ENCODE peak calls at places on chromosome 13, in four cellular contexts. Z, X, M and U are unnamed samples.
A peak's percentile ranks its signal among the peaks of the same experiment; 100 is the strongest.

GRCh38 chr13:27678306-27679040 is 56.8 kb downstream of the POLR1D start:
- DNase-seq in M (no peak), Z (no peak), X (no peak), U (no peak)

GRCh38 chr13:27792393-27793218 is at the start of gene GSX1:
- DNase-seq in Z (peak; percentile 55), X (peak; percentile 20), M (peak; percentile 85), U (no peak)

GRCh38 chr13:32501058-32501457 is 37.5 kb downstream of the N4BP2L2 start:
- DNase-seq in Z (no peak), M (no peak), X (no peak), U (no peak)

GRCh38 chr13:26920614-26921355 is 160.2 kb upstream of the GPR12 start:
- DNase-seq in X (no peak), Z (no peak), M (no peak), U (no peak)

GRCh38 chr13:42487221-42487620 is 86.7 kb upstream of the TNFSF11 start:
- DNase-seq in M (no peak), X (no peak), Z (no peak), U (no peak)

GRCh38 chr13:43784491-43784890 is 2.3 kb downstream of the ENOX1 start:
- DNase-seq in X (no peak), Z (no peak), M (no peak), U (no peak)

GRCh38 chr13:100090861-100091260 is 2.0 kb downstream of the PCCA start:
- DNase-seq in X (no peak), Z (no peak), M (no peak), U (no peak)

GRCh38 chr13:59710995-59711701 is 452.6 kb downstream of the DIAPH3 start:
- DNase-seq in M (no peak), X (no peak), Z (no peak), U (no peak)

GRCh38 chr13:27917121-27917947 is 2.5 kb upstream of the PDX1 start:
- DNase-seq in Z (no peak), X (no peak), M (no peak), U (no peak)

GRCh38 chr13:85080726-85081125 is 718.5 kb downstream of the SLITRK6 start:
- DNase-seq in Z (no peak), X (no peak), M (no peak), U (no peak)

GRCh38 chr13:93304868-93305613 is 78.4 kb downstream of the GPC6 start:
- DNase-seq in Z (no peak), X (no peak), M (no peak), U (no peak)

GRCh38 chr13:102131246-102131645 is 270.6 kb downstream of the FGF14 start:
- DNase-seq in X (no peak), M (no peak), Z (no peak), U (no peak)

GRCh38 chr13:65789815-65790214 is 1440.3 kb downstream of the PCDH9 start:
- DNase-seq in Z (no peak), X (no peak), M (peak; percentile 7), U (no peak)

GRCh38 chr13:65783383-65783782 is 1446.8 kb downstream of the PCDH9 start:
- DNase-seq in Z (no peak), X (no peak), M (no peak), U (no peak)

GRCh38 chr13:65784088-65784816 is 1445.9 kb downstream of the PCDH9 start:
- DNase-seq in X (no peak), Z (no peak), M (no peak), U (no peak)

DNA sequence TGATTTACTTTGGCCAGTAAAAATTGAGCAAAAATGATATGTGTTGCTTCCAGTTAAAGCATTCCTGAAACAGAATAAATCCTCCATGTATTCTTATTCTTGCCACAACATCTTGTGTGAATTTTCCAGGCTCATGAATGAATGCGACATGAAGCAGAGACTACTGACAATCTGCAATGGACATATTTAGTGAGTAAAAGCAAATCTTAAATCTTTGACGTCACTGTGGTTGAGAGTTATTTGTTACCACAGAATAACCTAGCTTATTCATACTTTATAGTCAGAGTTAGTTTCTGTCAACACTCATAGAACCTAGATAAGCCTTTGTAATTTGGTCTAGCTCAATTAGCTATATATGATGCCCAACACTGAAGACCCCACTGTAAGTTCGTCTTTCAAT is 1443.0 kb downstream of the PCDH9 start:
- DNase-seq in X (no peak), M (peak; percentile 47), Z (no peak), U (no peak)
- H3K27ac ChIP-seq in X (no peak overlapping the region), M (no peak overlapping the region), Z (no peak overlapping the region), U (no peak overlapping the region)

GRCh38 chr13:98858206-98858605 is 105.7 kb upstream of the SLC15A1 start:
- DNase-seq in X (no peak), Z (no peak), M (no peak), U (no peak)
- H3K27ac ChIP-seq in X (no peak overlapping the region), Z (no peak overlapping the region), M (no peak overlapping the region), U (no peak overlapping the region)

DNA sequence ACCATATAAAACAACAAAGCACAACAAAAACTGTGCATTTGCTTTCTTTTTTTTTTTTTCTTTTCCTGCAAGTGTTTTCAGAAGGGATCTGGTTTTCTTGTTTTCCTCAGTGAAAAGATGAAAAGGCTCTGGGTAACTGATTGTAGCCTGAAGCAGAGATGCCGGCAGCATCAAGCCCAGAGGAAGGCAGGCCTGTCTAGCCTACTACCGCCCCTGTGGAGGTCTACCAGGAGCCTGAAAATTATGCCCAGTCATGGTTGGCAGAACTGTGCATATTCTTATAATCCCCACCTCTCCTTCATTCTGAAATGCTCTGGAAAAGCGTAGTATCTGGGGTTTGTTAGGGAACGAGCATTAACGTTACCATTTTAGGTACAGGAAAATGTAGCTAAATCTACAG is 32.6 kb upstream of the MEDAG start:
- DNase-seq in M (no peak), Z (no peak), X (no peak), U (no peak)
- H3K27ac ChIP-seq in M (no peak overlapping the region), Z (no peak overlapping the region), X (no peak overlapping the region), U (no peak overlapping the region)

GRCh38 chr13:47603365-47603764 is 397.7 kb downstream of the SUCLA2 start:
- DNase-seq in X (no peak), M (no peak), Z (no peak), U (no peak)
- H3K27ac ChIP-seq in X (no peak overlapping the region), M (no peak overlapping the region), Z (no peak overlapping the region), U (no peak overlapping the region)

GRCh38 chr13:110409581-110409992 is 102.5 kb downstream of the COL4A2 start:
- DNase-seq in M (peak; percentile 75), Z (peak; percentile 60), X (no peak), U (peak; percentile 44)

GRCh38 chr13:110405597-110406450 is 98.7 kb downstream of the COL4A2 start:
- DNase-seq in Z (no peak), M (no peak), X (no peak), U (no peak)

GRCh38 chr13:110407531-110407930 is 100.4 kb downstream of the COL4A2 start:
- DNase-seq in M (no peak), X (no peak), Z (no peak), U (no peak)

GRCh38 chr13:110408286-110408685 is 101.2 kb downstream of the COL4A2 start:
- DNase-seq in X (no peak), M (no peak), Z (no peak), U (no peak)

GRCh38 chr13:110407021-110407420 is 99.9 kb downstream of the COL4A2 start:
- DNase-seq in M (no peak), X (no peak), Z (no peak), U (no peak)
- H3K27ac ChIP-seq in M (no peak overlapping the region), X (no peak overlapping the region), Z (no peak overlapping the region), U (no peak overlapping the region)

GRCh38 chr13:23621316-23621645 is 51.1 kb downstream of the TNFRSF19 start:
- DNase-seq in M (no peak), X (no peak), Z (no peak), U (peak; percentile 40)

GRCh38 chr13:23622991-23623390 is 52.8 kb downstream of the TNFRSF19 start:
- DNase-seq in Z (no peak), M (no peak), X (no peak), U (no peak)

GRCh38 chr13:23619073-23619855 is 49.1 kb downstream of the TNFRSF19 start:
- DNase-seq in M (no peak), X (no peak), Z (no peak), U (no peak)

GRCh38 chr13:23620211-23620610 is 50.0 kb downstream of the TNFRSF19 start:
- DNase-seq in X (no peak), M (no peak), Z (no peak), U (peak; percentile 54)

DNA sequence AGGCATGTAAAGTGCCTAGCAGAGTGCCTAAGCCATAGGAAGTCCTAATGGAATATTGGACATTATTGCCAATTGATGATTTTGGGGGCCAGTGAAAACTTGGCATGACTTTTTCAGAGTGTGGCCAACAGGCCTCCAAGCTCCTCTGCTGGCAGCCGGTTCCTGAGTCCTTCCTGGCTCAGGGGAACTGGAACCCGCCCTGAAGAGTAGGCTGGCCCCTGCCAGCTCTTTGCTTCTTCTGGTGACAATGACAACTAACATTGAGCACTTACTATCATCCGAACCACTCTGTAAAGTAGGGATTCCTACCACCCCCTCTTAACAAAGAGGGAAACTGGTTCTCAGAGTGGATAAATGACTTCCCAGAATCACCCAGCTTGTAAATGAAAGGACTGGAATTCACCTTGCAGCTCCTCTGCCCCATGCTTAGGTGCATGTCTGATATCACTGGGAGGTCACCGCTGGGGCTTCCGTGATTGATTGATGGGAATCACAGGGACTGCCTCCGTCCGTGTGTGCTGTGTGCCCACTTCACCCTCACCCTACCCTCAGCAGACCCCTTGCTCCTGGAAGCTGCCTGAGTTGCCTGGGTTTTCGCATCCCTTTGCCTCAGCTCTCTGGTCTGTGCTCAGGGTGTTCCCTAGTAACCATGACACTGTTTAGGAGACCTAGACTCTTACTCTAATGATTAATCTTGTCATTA is 50.6 kb downstream of the TNFRSF19 start:
- DNase-seq in X (no peak), M (no peak), Z (no peak), U (no peak)
- H3K27ac ChIP-seq in X (no peak overlapping the region), M (peak overlapping the region; percentile 58), Z (no peak overlapping the region), U (no peak overlapping the region)

DNA sequence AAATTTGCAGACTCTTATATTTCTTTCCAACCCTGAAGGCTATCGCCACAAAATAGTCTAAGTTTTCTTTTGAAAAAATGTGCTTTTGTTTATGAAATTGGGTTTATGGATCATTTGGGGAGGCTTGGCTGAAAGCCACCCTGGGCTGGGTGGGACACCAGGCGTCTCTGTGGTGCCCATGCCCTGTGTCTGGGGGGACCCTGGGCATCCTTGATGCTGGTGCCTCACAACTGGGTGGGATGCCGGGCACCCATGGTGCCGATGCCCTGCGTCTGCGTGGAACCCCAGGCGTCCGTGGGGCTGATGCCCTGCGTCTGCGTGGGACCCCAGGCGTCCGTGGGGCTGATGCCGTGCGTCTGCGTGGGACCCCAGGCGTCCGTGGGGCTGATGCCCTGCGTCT is 105.0 kb downstream of the RAB20 start:
- DNase-seq in X (no peak), Z (no peak), M (no peak), U (no peak)
- H3K27ac ChIP-seq in X (no peak overlapping the region), Z (no peak overlapping the region), M (no peak overlapping the region), U (no peak overlapping the region)

DNA sequence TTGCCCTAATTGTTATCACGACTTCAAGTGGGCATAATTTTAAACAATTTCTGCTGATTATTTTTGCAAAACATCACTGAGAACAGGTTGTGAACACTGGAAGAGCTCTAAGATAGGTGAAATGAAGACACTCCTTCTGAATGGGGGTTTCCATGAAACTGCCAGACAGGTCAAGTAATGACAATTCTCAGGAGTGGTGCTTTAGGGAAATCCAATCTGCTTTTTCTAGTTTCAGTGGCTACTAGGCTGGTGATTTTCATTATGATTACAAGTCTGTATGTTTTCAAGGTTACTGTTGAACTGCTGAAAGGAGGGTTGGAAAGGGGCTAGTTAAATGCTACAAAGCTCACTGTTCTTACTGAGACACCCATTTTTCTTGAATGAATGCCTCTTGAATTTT is 1724.2 kb downstream of the PCDH9 start:
- DNase-seq in X (no peak), Z (no peak), M (no peak), U (no peak)
- H3K27ac ChIP-seq in X (no peak overlapping the region), Z (no peak overlapping the region), M (peak overlapping the region; percentile 38), U (no peak overlapping the region)